ENCODE peak calls at places on chromosomes 3 and 15, in five cellular contexts. E, X, U, D and O are unnamed samples.

GRCh38 chr3:29605845-29606244 is 325.0 kb downstream of the RBMS3 start:
- DNase-seq in E (no peak), X (no peak), U (no peak), D (no peak), O (no peak)

GRCh38 chr15:38671675-38672141 is 107.1 kb upstream of the RASGRP1 start:
- DNase-seq in E (peak; percentile 45), X (no peak), U (no peak), D (peak; percentile 91), O (no peak)

GRCh38 chr3:37712918-37713819 is 148.5 kb upstream of the CTDSPL start:
- DNase-seq in E (no peak), X (no peak), U (no peak), D (no peak), O (no peak)

GRCh38 chr3:189297957-189298356 is 126.2 kb downstream of the TPRG1 start:
- DNase-seq in E (no peak), X (no peak), U (no peak), D (no peak), O (no peak)

GRCh38 chr15:60583946-60584345 is 105.0 kb upstream of the ICE2 start:
- DNase-seq in E (no peak), X (no peak), U (no peak), D (no peak), O (peak; percentile 62)

GRCh38 chr15:94674251-94674650 is 442.9 kb downstream of the MCTP2 start:
- DNase-seq in E (no peak), X (no peak), U (no peak), D (no peak), O (no peak)

GRCh38 chr3:126397610-126398422 is 3.1 kb downstream of the CFAP100 start:
- DNase-seq in E (no peak), X (no peak), U (no peak), D (no peak), O (no peak)

GRCh38 chr15:56148099-56148498 is 95.6 kb downstream of the RFX7 start:
- DNase-seq in E (no peak), X (no peak), U (no peak), D (no peak), O (no peak)

GRCh38 chr3:148646126-148646660 is 51.5 kb upstream of the AGTR1 start:
- DNase-seq in E (no peak), X (no peak), U (no peak), D (no peak), O (no peak)

GRCh38 chr3:9107738-9108137 is 141.7 kb downstream of the SRGAP3 start:
- DNase-seq in E (no peak), X (no peak), U (no peak), D (no peak), O (no peak)

GRCh38 chr3:9110316-9110715 is 139.1 kb downstream of the SRGAP3 start:
- DNase-seq in E (no peak), X (no peak), U (no peak), D (no peak), O (no peak)

GRCh38 chr3:9110802-9111201 is 138.6 kb downstream of the SRGAP3 start:
- DNase-seq in E (no peak), X (no peak), U (no peak), D (no peak), O (no peak)

GRCh38 chr3:9108876-9109569 is 140.4 kb downstream of the SRGAP3 start:
- DNase-seq in E (no peak), X (no peak), U (no peak), D (no peak), O (no peak)

DNA sequence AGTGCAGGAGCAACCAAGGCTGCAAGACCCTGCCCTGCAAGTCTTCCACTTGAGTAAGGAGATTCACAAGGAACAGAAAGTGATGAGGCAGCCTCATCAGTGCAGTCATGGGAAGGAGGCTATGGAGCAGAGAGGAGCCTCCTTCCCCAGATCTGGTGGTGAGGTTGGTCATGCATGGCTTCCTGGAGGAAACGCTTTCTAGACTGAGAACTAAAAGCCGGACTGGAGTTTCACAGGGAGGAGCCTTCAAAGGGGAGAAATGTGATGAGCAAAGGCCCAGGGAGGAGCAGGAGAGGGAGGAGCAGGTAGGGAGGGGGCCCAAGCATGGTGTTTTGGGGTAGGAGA is 139.9 kb downstream of the SRGAP3 start:
- DNase-seq in E (no peak), X (no peak), U (no peak), D (no peak), O (no peak)
- TF ChIP-seq ATF3 in E (no peak), X (no peak), U (no peak), D (no peak), O (no peak)

GRCh38 chr3:174488527-174488926 is 370.6 kb upstream of the NAALADL2 start:
- DNase-seq in E (no peak), X (no peak), U (no peak), D (no peak), O (no peak)
- TF ChIP-seq JUND in E (no peak), X (no peak), U (no peak), D (no peak), O (no peak)

GRCh38 chr3:32958509-32958908 is 7.1 kb downstream of the CCR4 start:
- DNase-seq in E (no peak), X (no peak), U (no peak), D (no peak), O (peak; percentile 44)

GRCh38 chr3:32960404-32961160 is 9.1 kb downstream of the CCR4 start:
- DNase-seq in E (no peak), X (no peak), U (no peak), D (no peak), O (no peak)

GRCh38 chr3:32959370-32959769 is 7.9 kb downstream of the CCR4 start:
- DNase-seq in E (no peak), X (no peak), U (no peak), D (no peak), O (no peak)

GRCh38 chr3:32963871-32964270 is 12.4 kb downstream of the CCR4 start:
- DNase-seq in E (no peak), X (no peak), U (no peak), D (no peak), O (no peak)

GRCh38 chr3:32961189-32961715 is 9.8 kb downstream of the CCR4 start:
- DNase-seq in E (no peak), X (no peak), U (no peak), D (no peak), O (no peak)
- TF ChIP-seq ATF3 in E (no peak), X (no peak), U (no peak), D (no peak), O (no peak)

DNA sequence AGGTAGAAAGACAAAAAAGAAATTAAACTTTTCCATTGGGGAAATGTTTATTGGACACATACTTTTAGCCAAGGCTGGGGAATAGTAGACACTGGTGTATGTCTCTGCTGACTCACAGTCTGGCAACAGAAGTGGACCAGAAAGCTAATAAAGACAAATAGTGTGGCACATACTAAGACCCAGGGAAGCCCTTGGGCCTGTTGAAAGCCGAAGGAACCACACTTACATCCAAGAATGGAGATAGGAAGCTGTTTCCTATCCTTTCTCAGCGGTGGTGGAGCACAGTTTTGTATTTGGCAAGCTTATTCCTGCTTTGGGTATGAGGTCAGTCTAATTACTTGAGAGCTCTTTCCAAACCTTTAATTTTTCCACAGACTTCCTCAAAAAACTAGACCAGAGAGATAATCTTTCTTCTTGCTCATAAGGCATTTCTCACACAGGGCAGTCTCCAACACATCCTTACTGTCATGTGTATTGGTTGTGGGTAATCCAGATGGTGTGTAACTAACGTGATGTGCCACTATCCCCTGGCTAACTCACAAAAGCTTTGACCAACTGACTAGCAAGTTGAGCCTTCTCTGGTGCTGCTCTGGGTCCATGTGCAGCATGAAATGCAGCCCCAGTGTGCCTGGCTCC is 279.1 kb upstream of the IGF1R start:
- DNase-seq in E (no peak), X (no peak), U (no peak), D (no peak), O (no peak)
- TF ChIP-seq JUND in E (no peak), X (no peak), U (no peak), D (no peak), O (no peak)

GRCh38 chr3:150603090-150603887 is at the start of gene SELENOT:
- DNase-seq in E (peak; percentile 97), X (peak; percentile 92), U (peak; percentile 92), D (peak; percentile 94), O (peak; percentile 92)

GRCh38 chr3:150602426-150603089 is 563 bp upstream of the SELENOT start:
- DNase-seq in E (no peak), X (peak; percentile 15), U (no peak), D (no peak), O (no peak)

GRCh38 chr3:150597646-150598045 is 5.5 kb upstream of the SELENOT start:
- DNase-seq in E (no peak), X (no peak), U (no peak), D (no peak), O (no peak)

GRCh38 chr3:150603888-150604319 is 783 bp downstream of the SELENOT start:
- DNase-seq in E (peak; percentile 56), X (no peak), U (no peak), D (no peak), O (peak; percentile 9)

GRCh38 chr3:150599611-150600297 is 3.4 kb upstream of the SELENOT start:
- DNase-seq in E (peak; percentile 71), X (peak; percentile 64), U (no peak), D (no peak), O (no peak)
- TF ChIP-seq ATF3 in E (no peak), X (no peak), U (no peak), D (no peak), O (no peak)

GRCh38 chr3:81378552-81379288 is 382.7 kb downstream of the GBE1 start:
- DNase-seq in E (no peak), X (no peak), U (no peak), D (no peak), O (no peak)

GRCh38 chr3:81380234-81380633 is 381.2 kb downstream of the GBE1 start:
- DNase-seq in E (no peak), X (no peak), U (no peak), D (no peak), O (no peak)

GRCh38 chr3:81382470-81382869 is 379.0 kb downstream of the GBE1 start:
- DNase-seq in E (no peak), X (no peak), U (no peak), D (no peak), O (no peak)
- TF ChIP-seq JUND in E (no peak), X (no peak), U (no peak), D (no peak), O (no peak)

DNA sequence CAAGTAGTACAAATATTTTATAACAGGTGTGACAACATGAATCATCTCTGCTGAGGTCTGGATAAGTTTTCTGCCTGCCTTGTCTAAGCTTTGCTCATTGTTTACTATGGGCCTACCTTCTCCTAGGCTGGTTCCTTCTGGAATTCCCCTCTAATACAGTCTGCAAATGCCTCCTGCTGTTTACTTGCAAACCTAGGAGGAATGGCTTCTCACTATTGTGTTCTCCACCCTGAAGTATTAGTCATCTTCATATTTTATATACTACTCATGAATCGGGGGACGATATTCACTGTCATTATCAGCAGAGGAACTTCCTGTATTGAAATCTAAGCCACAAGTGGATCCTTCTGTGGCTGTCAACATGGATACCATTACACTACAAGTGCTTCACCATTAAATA is 154.8 kb downstream of the PLCL2 start:
- DNase-seq in E (no peak), X (peak; percentile 78), U (no peak), D (no peak), O (no peak)
- TF ChIP-seq ATF3 in E (no peak), X (peak; percentile 52), U (no peak), D (no peak), O (no peak)